ENCODE peak calls at places on chromosomes 12 and 14, in eight cellular contexts. Y is iris pigment epithelial cell; N is stimulated activated CD4-positive, alpha-beta T cell treated with anti-CD3 and anti-CD28 coated beads, Interleukin-15, amount 100 ng/mL, for 48 hours; T is mucosa of gallbladder; J is omental fat pad; V is neural crest cell; C is progenitor cell of endocrine pancreas; F is activated T-helper 1 cell treated with anti-CD3 and anti-CD28 coated beads, Interleukin-2, amount 50 U/mL, for 16 hours. W is an unnamed sample.

GRCh38 chr14:94213021-94213420 is 38.9 kb downstream of the PPP4R4 start:
- DNase-seq in Y (peak), N (no peak), T (no peak), J (no peak), V (no peak), C (no peak), F (no peak), W (peak)

GRCh38 chr14:92121670-92122350 is at the start of the genes CPSF2 and NDUFB1:
- DNase-seq in Y (peak), N (peak), T (peak), J (no peak), V (peak), C (peak), F (peak), W (peak)

GRCh38 chr14:77061630-77062029 is 33.1 kb upstream of the IRF2BPL start:
- DNase-seq in Y (no peak), N (no peak), T (no peak), J (no peak), V (no peak), C (no peak), F (no peak), W (no peak)

GRCh38 chr14:99035712-99036593 is 236.0 kb downstream of the BCL11B start:
- DNase-seq in Y (peak), N (no peak), T (peak), J (peak), V (no peak), C (no peak), F (no peak), W (peak)

GRCh38 chr12:1581973-1582708 is 12.2 kb downstream of the FBXL14 start:
- DNase-seq in Y (no peak), N (no peak), T (no peak), J (no peak), V (no peak), C (no peak), F (no peak), W (peak)

GRCh38 chr14:103522028-103522581 is 525 bp downstream of the CKB start:
- DNase-seq in Y (no peak), N (no peak), T (no peak), J (no peak), V (no peak), C (no peak), F (no peak), W (peak)

GRCh38 chr12:31204995-31205582 is 120.9 kb downstream of the SINHCAF start:
- DNase-seq in Y (peak), N (no peak), T (no peak), J (no peak), V (no peak), C (no peak), F (no peak), W (peak)

GRCh38 chr12:107014050-107014449 is 27.1 kb upstream of the MTERF2 start:
- DNase-seq in Y (no peak), N (no peak), T (peak), J (no peak), V (no peak), C (no peak), F (no peak), W (no peak)

GRCh38 chr12:108033091-108033490 is 96.0 kb upstream of the WSCD2 start:
- DNase-seq in Y (no peak), N (no peak), T (no peak), J (no peak), V (no peak), C (no peak), F (no peak), W (no peak)

GRCh38 chr12:31215521-31216232 is 110.3 kb downstream of the SINHCAF start:
- DNase-seq in Y (no peak), N (no peak), T (no peak), J (no peak), V (no peak), C (no peak), F (no peak), W (no peak)